ENCODE peak calls at places on chromosomes 16 and 17, in nine cellular contexts. M is HCT116, S is vagina, Q is sigmoid colon, P is esophagus muscularis mucosa, G is GM12891, X is prostate gland, L is endothelial cell of umbilical vein, V is breast epithelium. E is an unnamed sample.

GRCh38 chr17:60161598-60162330 is 12.0 kb downstream of the CA4 start:
- DNase-seq in V (no peak), X (no peak), G (no peak), P (no peak), S (no peak), M (no peak), Q (no peak), L (peak), E (no peak)

GRCh38 chr17:16352838-16353701 is at the start of gene CENPV:
- DNase-seq in M (peak), S (no peak), X (peak), P (no peak), L (peak), V (no peak), G (peak), Q (peak), E (peak)

GRCh38 chr16:86306046-86306644 is 204.2 kb upstream of the FOXF1 start:
- DNase-seq in M (no peak), L (no peak), P (no peak), V (no peak), Q (peak), X (no peak), S (no peak), G (no peak), E (no peak)

GRCh38 chr16:50238868-50239301 is 27.5 kb upstream of the ADCY7 start:
- DNase-seq in G (no peak), X (no peak), P (no peak), M (no peak), V (no peak), S (no peak), L (no peak), Q (no peak), E (no peak)

GRCh38 chr16:21257284-21257683 is 20.8 kb downstream of the CRYM start:
- DNase-seq in M (no peak), Q (no peak), S (no peak), L (no peak), X (no peak), P (no peak), V (no peak), G (no peak), E (no peak)

GRCh38 chr16:89268987-89269735 is 51.7 kb downstream of the ZNF778 start:
- DNase-seq in L (no peak), V (no peak), X (no peak), S (no peak), G (no peak), P (no peak), Q (no peak), M (no peak), E (no peak)

GRCh38 chr16:51165043-51165442 is 14.0 kb upstream of the SALL1 start:
- DNase-seq in Q (no peak), S (no peak), X (no peak), V (no peak), L (no peak), P (no peak), M (no peak), G (no peak), E (no peak)

GRCh38 chr16:23679274-23679985 is 741 bp downstream of the PLK1 start:
- DNase-seq in S (no peak), L (peak), V (no peak), P (no peak), X (no peak), G (peak), M (no peak), Q (no peak), E (peak)

GRCh38 chr16:19085679-19086200 is 18.3 kb downstream of the COQ7 start:
- DNase-seq in S (no peak), V (no peak), P (no peak), Q (no peak), L (peak), G (no peak), M (no peak), X (no peak), E (no peak)

GRCh38 chr16:1614226-1615102 is 2.3 kb downstream of the CRAMP1 start:
- DNase-seq in S (no peak), X (peak), L (peak), P (no peak), Q (no peak), V (no peak), M (no peak), G (peak), E (peak)

GRCh38 chr17:29068828-29069227 is 25.9 kb downstream of the PIPOX start:
- DNase-seq in M (no peak), X (no peak), S (no peak), P (no peak), L (no peak), G (no peak), V (no peak), Q (no peak), E (no peak)

GRCh38 chr17:40886090-40886489 is 1.0 kb upstream of the KRT20 start:
- DNase-seq in Q (no peak), M (no peak), V (no peak), S (no peak), G (no peak), L (peak), P (no peak), X (no peak), E (no peak)

GRCh38 chr17:61504697-61505096 is 52.5 kb downstream of the TBX4 start:
- DNase-seq in M (no peak), P (no peak), L (peak), X (no peak), G (no peak), S (no peak), V (no peak), Q (no peak), E (no peak)

GRCh38 chr16:5056347-5056746 is 9.4 kb downstream of the C16orf89 start:
- DNase-seq in Q (no peak), G (peak), X (no peak), S (no peak), V (no peak), L (peak), M (peak), P (no peak), E (peak)

GRCh38 chr17:27339836-27340550 is 46.1 kb downstream of the WSB1 start:
- DNase-seq in P (no peak), M (peak), L (no peak), G (no peak), S (no peak), X (no peak), Q (no peak), V (no peak), E (no peak)

GRCh38 chr16:9904526-9904925 is 277.7 kb downstream of the GRIN2A start:
- DNase-seq in P (no peak), M (no peak), G (no peak), V (no peak), L (no peak), Q (no peak), X (no peak), S (no peak), E (no peak)
- TF ChIP-seq POLR2AphosphoS5 in P (no peak), M (no peak), G (no peak), V (no peak), L (no peak), Q (no peak), X (no peak), S (no peak), E (no peak)

GRCh38 chr17:21287703-21288449 is 3.4 kb downstream of the MAP2K3 start:
- DNase-seq in L (peak), V (peak), P (peak), M (peak), X (peak), S (peak), Q (peak), G (no peak), E (no peak)
- TF ChIP-seq POLR2A in L (peak), V (no peak), P (peak), M (no peak), X (peak), S (peak), Q (peak), G (peak), E (no peak)

DNA sequence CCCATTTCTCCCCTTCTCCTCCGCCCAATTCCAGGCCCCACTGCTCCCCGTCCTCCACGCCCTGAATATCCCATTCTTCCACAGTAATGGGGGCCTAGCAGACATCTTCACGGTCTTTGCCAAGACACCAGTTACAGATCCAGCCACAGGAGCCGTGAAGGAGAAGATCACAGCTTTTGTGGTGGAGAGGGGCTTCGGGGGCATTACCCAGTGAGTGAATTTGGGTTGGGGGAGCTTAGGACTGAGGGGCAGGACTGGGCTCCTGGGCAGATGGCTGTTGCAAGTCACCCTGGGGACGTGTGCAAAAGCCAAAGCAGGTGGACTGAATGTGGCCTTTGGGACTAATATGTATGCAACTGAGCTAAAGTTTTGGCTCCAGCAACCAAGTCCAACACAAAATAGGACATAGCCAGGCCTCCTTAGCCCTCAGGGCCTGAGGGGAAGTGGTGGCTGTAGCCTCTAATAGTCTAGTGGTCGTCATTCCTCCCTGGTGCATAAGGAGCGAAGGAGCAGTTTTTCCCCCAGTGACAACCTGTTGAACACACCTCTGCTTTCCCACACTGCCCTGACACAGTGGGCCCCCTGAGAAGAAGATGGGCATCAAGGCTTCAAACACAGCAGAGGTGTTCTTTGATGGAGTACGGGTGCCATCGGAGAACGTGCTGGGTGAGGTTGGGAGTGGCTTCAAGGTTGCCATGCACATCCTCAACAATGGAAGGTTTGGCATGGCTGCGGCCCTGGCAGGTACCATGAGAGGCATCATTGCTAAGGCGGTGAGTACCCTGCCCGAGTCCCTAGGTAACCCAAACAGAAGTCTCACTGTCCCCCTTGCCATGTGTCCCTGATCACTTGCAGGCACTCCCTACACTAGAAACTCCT is 2.6 kb downstream of the ACADVL start:
- DNase-seq in P (no peak), S (no peak), G (no peak), L (no peak), M (no peak), Q (no peak), V (no peak), X (no peak), E (no peak)
- TF ChIP-seq POLR2AphosphoS5 in P (no peak), S (no peak), G (peak), L (peak), M (peak), Q (no peak), V (no peak), X (no peak), E (no peak)

GRCh38 chr17:72123496-72123963 is 2.7 kb downstream of the SOX9 start:
- DNase-seq in L (no peak), S (no peak), Q (no peak), V (no peak), X (no peak), P (no peak), M (no peak), G (no peak), E (no peak)

GRCh38 chr17:72123964-72124791 is 3.4 kb downstream of the SOX9 start:
- DNase-seq in X (no peak), M (no peak), S (no peak), P (no peak), Q (no peak), L (no peak), G (no peak), V (no peak), E (no peak)

GRCh38 chr17:72125226-72125651 is 4.4 kb downstream of the SOX9 start:
- DNase-seq in V (no peak), P (no peak), L (no peak), Q (no peak), X (no peak), G (no peak), M (no peak), S (no peak), E (no peak)

GRCh38 chr17:72125742-72126141 is 4.9 kb downstream of the SOX9 start:
- DNase-seq in M (no peak), S (no peak), G (no peak), L (no peak), V (no peak), X (no peak), Q (no peak), P (no peak), E (no peak)

GRCh38 chr17:72126575-72127486 is 6.0 kb downstream of the SOX9 start:
- DNase-seq in V (no peak), S (no peak), Q (no peak), P (no peak), M (peak), L (no peak), X (peak), G (no peak), E (no peak)
- TF ChIP-seq POLR2A in V (no peak), S (no peak), Q (no peak), P (no peak), M (no peak), L (no peak), X (no peak), G (no peak), E (peak)

DNA sequence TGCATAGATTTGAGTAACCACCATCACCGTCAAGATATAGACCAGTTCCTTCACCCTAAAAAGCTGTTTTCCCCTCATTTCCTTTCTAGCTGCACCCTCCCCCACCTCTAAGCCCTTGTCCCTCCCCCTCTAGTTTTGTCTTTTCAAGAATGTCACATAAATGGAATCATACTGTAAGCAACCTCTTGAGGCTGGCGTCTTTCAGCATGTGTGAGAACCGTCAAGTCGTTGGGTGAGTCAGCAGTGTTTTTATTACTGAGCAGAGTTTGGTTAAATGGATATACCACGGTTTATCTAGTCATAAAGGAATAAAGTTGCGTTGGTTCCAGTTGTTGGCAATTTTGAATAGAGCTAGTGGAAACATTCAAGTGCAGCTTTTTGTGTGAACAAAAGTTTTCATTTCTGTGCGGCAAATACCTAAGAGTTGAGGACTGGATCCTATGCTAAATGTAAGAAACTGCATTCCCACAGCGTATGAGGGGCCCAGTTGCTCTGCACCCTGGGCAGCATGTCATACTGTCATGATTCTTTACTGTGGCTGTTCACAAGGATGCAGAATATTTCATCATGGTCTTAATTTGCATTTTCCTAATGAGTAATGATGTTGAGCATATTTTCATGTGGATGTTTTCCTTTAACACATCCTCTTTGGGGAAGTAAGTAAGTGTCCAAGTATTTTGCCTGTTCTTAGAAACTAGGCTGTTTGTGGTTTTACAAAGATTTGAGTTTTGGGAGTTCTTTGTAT is 264.3 kb downstream of the CPPED1 start:
- DNase-seq in Q (no peak), X (no peak), V (no peak), P (no peak), S (no peak), L (no peak), M (no peak), G (no peak), E (no peak)
- TF ChIP-seq POLR2AphosphoS5 in Q (no peak), X (no peak), V (no peak), P (no peak), S (no peak), L (no peak), M (no peak), G (no peak), E (peak)